ENCODE peak calls at places on chromosome 7, in four cellular contexts. X is transverse colon, D is IMR-90, G is HepG2. P is an unnamed sample.

GRCh38 chr7:127782550-127783266 is 130.7 kb downstream of the SND1 start:
- DNase-seq in X (no peak), D (peak; percentile 38), G (no peak), P (no peak)

GRCh38 chr7:21353388-21353780 is 74.5 kb upstream of the SP4 start:
- DNase-seq in X (no peak), D (no peak), G (no peak), P (no peak)

GRCh38 chr7:11141541-11141940 is 167.9 kb downstream of the PHF14 start:
- DNase-seq in X (no peak), D (no peak), G (no peak), P (no peak)

GRCh38 chr7:104548861-104549260 is 220.5 kb downstream of the LHFPL3 start:
- DNase-seq in X (no peak), D (no peak), G (no peak), P (no peak)

GRCh38 chr7:91436655-91437054 is 172.4 kb downstream of the FZD1 start:
- DNase-seq in X (no peak), D (no peak), G (no peak), P (no peak)

GRCh38 chr7:101859411-101860106 is 42.1 kb downstream of the CUX1 start:
- DNase-seq in X (no peak), D (no peak), G (no peak), P (no peak)

GRCh38 chr7:139871276-139871675 is 42.2 kb downstream of the TBXAS1 start:
- DNase-seq in X (no peak), D (peak; percentile 78), G (no peak), P (no peak)

GRCh38 chr7:26709210-26709990 is 155.0 kb downstream of the SKAP2 start:
- DNase-seq in X (no peak), D (no peak), G (no peak), P (no peak)

GRCh38 chr7:70463332-70463938 is 668.5 kb upstream of the GALNT17 start:
- DNase-seq in X (no peak), D (no peak), G (no peak), P (no peak)

GRCh38 chr7:85156661-85157213 is 30.1 kb downstream of the SEMA3D start:
- DNase-seq in X (no peak), D (no peak), G (no peak), P (no peak)

GRCh38 chr7:146892151-146892550 is 775.5 kb downstream of the CNTNAP2 start:
- DNase-seq in X (no peak), D (no peak), G (no peak), P (no peak)

GRCh38 chr7:43179393-43179792 is 66.9 kb downstream of the HECW1 start:
- DNase-seq in X (no peak), D (no peak), G (no peak), P (no peak)

GRCh38 chr7:70037171-70037933 is 439.1 kb downstream of the AUTS2 start:
- DNase-seq in X (no peak), D (no peak), G (no peak), P (no peak)

GRCh38 chr7:52271663-52272062 is 763.8 kb upstream of the POM121L12 start:
- DNase-seq in X (no peak), D (no peak), G (no peak), P (no peak)

GRCh38 chr7:17940302-17941170 is at the start of gene SNX13:
- DNase-seq in X (peak; percentile 92), D (peak; percentile 92), G (peak; percentile 87), P (peak; percentile 96)
- TF ChIP-seq POLR2A in X (peak; percentile 79), D (peak; percentile 72), G (peak; percentile 81), P (peak; percentile 90)

DNA sequence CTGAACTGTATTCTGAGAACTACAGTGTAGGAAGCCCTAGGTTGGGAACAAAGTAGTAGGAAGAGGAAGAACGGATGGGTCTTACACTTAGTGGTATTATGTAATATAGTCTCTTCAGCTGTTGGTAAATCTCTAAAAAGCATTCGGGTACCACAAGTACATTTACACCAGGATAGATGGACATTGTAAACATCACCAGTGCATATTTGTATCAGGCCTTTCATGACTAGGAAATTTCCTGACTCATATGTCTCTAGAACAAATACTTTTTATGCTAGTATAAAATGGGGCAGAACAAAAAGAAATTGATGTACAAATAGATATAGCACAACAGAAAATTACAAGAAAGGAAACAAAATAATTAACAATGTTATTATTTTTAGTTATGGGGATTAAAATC is 21.5 kb upstream of the OR6B1 start:
- DNase-seq in X (no peak), D (no peak), G (no peak), P (no peak)
- TF ChIP-seq POLR2A in X (no peak), D (no peak), G (no peak), P (no peak)

GRCh38 chr7:13989138-13989943 is at the start of gene ETV1:
- DNase-seq in X (peak; percentile 35), D (peak; percentile 60), G (peak; percentile 14), P (peak; percentile 55)
- TF ChIP-seq POLR2A in X (no peak), D (peak; percentile 24), G (no peak), P (no peak)

DNA sequence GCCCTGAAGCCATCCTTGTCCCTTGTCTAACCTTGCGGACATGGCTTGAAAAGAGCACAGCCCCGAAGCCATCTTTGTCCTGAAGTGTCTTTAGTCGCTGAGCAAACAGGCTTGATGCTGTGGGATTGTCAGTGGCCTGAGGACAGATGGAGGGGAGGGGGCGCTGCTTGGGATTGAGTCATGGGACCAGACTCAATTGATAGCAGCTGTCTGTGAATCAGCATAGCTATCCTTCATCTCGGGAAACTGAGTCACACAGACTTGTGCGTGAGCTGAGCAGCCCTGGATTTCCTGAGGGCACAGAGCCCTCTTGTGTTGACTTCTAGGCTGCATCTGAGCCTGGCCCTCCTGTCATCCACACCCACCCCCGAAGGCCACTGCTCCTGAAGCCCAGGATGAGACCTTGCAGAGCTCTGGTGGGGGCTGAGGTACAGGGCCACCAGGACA is 14.4 kb downstream of the MYO1G start:
- DNase-seq in X (no peak), D (peak; percentile 28), G (no peak), P (no peak)
- TF ChIP-seq POLR2A in X (no peak), D (no peak), G (no peak), P (no peak)

GRCh38 chr7:45108863-45109262 is 2.6 kb downstream of the TBRG4 start:
- DNase-seq in X (no peak), D (no peak), G (no peak), P (no peak)
- TF ChIP-seq POLR2A in X (no peak), D (no peak), G (no peak), P (no peak)

GRCh38 chr7:945556-946255 is 8.8 kb downstream of the ADAP1 start:
- DNase-seq in X (peak; percentile 96), D (no peak), G (no peak), P (no peak)
- TF ChIP-seq POLR2A in X (peak; percentile 97), D (no peak), G (no peak), P (no peak)

GRCh38 chr7:32891800-32892520 is 400 bp upstream of the KBTBD2 start:
- DNase-seq in X (peak; percentile 97), D (peak; percentile 92), G (peak; percentile 97), P (peak; percentile 94)
- TF ChIP-seq POLR2A in X (peak; percentile 78), D (peak; percentile 39), G (peak; percentile 85), P (peak; percentile 68)

GRCh38 chr7:6636741-6637543 is at the start of gene ZNF316:
- DNase-seq in X (peak; percentile 64), D (peak; percentile 38), G (no peak), P (peak; percentile 66)
- TF ChIP-seq POLR2A in X (peak; percentile 31), D (no peak), G (no peak), P (peak; percentile 27)

DNA sequence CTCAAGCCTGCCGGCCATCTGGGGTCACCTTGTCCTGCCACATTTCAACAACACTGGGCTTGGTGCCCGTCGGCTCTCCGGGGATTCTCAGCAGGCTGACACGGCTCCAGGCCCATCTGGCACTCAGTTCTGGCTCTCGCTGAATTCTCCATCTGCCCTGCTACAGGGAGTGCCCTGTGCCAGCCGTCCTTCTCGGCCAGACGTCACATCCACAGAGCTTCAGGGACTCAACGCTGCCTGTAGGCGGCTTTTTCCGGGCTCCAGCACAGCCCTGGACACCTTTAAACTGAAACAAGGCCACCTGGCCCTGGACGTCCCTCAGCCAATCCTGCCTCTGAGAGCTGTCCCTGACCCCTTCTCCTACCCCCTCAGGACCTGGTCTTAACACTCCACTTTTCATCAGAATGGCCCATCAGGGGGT is 43.0 kb downstream of the TMEM130 start:
- DNase-seq in X (no peak), D (no peak), G (no peak), P (no peak)
- TF ChIP-seq POLR2A in X (no peak), D (no peak), G (no peak), P (no peak)

GRCh38 chr7:87347207-87347606 is 1.7 kb downstream of the CROT start:
- DNase-seq in X (no peak), D (no peak), G (no peak), P (no peak)

GRCh38 chr7:87347682-87348081 is 2.2 kb downstream of the CROT start:
- DNase-seq in X (no peak), D (no peak), G (no peak), P (no peak)

GRCh38 chr7:87344446-87344845 is 1.0 kb upstream of the CROT start:
- DNase-seq in X (no peak), D (no peak), G (no peak), P (no peak)

GRCh38 chr7:87345962-87346371 is 503 bp downstream of the CROT start:
- DNase-seq in X (no peak), D (no peak), G (no peak), P (no peak)

GRCh38 chr7:87345166-87345927 is at the start of gene CROT:
- DNase-seq in X (peak; percentile 98), D (peak; percentile 91), G (peak; percentile 91), P (peak; percentile 92)
- TF ChIP-seq POLR2A in X (peak; percentile 78), D (no peak), G (peak; percentile 71), P (peak; percentile 59)